ENCODE peak calls at places on chromosomes 2 and 18, in ten cellular contexts. G is thyroid gland; C is stomach; F is spleen; D is CD8-positive, alpha-beta T cell; W is GM23338; Y is psoas muscle; S is adrenal gland; N is H9; U is colonic mucosa. R is an unnamed sample.

GRCh38 chr18:67650661-67651060 is 134.1 kb upstream of the DSEL start:
- DNase-seq in G (no peak), C (no peak), F (no peak), D (no peak), W (no peak), Y (no peak), S (no peak), N (no peak), U (no peak), R (no peak)

GRCh38 chr18:48017625-48018024 is 87.2 kb upstream of the SMAD2 start:
- DNase-seq in G (no peak), C (peak), F (no peak), D (no peak), W (no peak), Y (no peak), S (peak), N (no peak), U (no peak), R (no peak)

GRCh38 chr18:76232813-76233212 is 262.2 kb downstream of the ZNF516 start:
- DNase-seq in G (no peak), C (no peak), F (no peak), D (no peak), W (no peak), Y (no peak), S (no peak), N (no peak), U (no peak), R (no peak)

GRCh38 chr2:121360566-121361300 is 75.7 kb upstream of the TFCP2L1 start:
- DNase-seq in G (peak), C (peak), F (no peak), D (no peak), W (no peak), Y (peak), S (peak), N (no peak), U (peak), R (peak)

GRCh38 chr2:144801766-144802165 is 281.8 kb upstream of the ZEB2 start:
- DNase-seq in G (no peak), C (no peak), F (no peak), D (no peak), W (peak), Y (no peak), S (no peak), N (no peak), U (no peak), R (no peak)

GRCh38 chr18:4858378-4859127 is 338.5 kb downstream of the AKAIN1 start:
- DNase-seq in G (no peak), C (no peak), F (no peak), D (no peak), W (no peak), Y (no peak), S (no peak), N (no peak), U (no peak), R (no peak)

GRCh38 chr2:185219981-185220380 is 518.6 kb upstream of the FSIP2 start:
- DNase-seq in G (no peak), C (no peak), F (no peak), D (no peak), W (no peak), Y (no peak), S (no peak), N (no peak), U (no peak), R (no peak)

GRCh38 chr18:58268849-58269248 is 224.8 kb downstream of the NEDD4L start:
- DNase-seq in G (peak), C (no peak), F (no peak), D (no peak), W (no peak), Y (no peak), S (peak), N (no peak), U (no peak), R (no peak)

GRCh38 chr2:196640031-196640548 is 575 bp downstream of the CCDC150 start:
- DNase-seq in G (no peak), C (no peak), F (no peak), D (no peak), W (peak), Y (no peak), S (no peak), N (no peak), U (no peak), R (no peak)

GRCh38 chr2:203105996-203106395 is 91.3 kb downstream of the NBEAL1 start:
- DNase-seq in G (no peak), C (no peak), F (no peak), D (no peak), W (no peak), Y (no peak), S (no peak), N (no peak), U (no peak), R (no peak)

GRCh38 chr2:60844105-60844504 is 37.3 kb upstream of the REL start:
- DNase-seq in G (no peak), C (no peak), F (no peak), D (no peak), W (no peak), Y (no peak), S (no peak), N (no peak), U (no peak), R (no peak)

GRCh38 chr18:68397241-68398035 is 317.5 kb downstream of the TMX3 start:
- DNase-seq in G (no peak), C (no peak), F (no peak), D (no peak), W (no peak), Y (no peak), S (no peak), N (no peak), U (no peak), R (no peak)

GRCh38 chr2:74515271-74516069 is 1.2 kb downstream of the TLX2 start:
- DNase-seq in G (peak), C (no peak), F (peak), D (no peak), W (peak), Y (no peak), S (no peak), N (peak), U (no peak), R (no peak)

GRCh38 chr2:109029444-109030193 is 40.6 kb upstream of the EDAR start:
- DNase-seq in G (no peak), C (no peak), F (no peak), D (no peak), W (no peak), Y (no peak), S (no peak), N (no peak), U (no peak), R (no peak)

GRCh38 chr18:56995579-56996194 is 151.2 kb upstream of the BOD1L2 start:
- DNase-seq in G (no peak), C (no peak), F (no peak), D (no peak), W (peak), Y (no peak), S (no peak), N (no peak), U (no peak), R (no peak)

GRCh38 chr2:160324161-160324768 is 124.2 kb upstream of the ITGB6 start:
- DNase-seq in G (peak), C (peak), F (peak), D (peak), W (peak), Y (peak), S (peak), N (no peak), U (peak), R (peak)

GRCh38 chr2:63218800-63219511 is 168.3 kb downstream of the OTX1 start:
- DNase-seq in G (no peak), C (no peak), F (no peak), D (no peak), W (no peak), Y (no peak), S (no peak), N (no peak), U (no peak), R (no peak)

GRCh38 chr2:156687715-156688114 is 251.5 kb downstream of the GPD2 start:
- DNase-seq in G (no peak), C (no peak), F (no peak), D (no peak), W (no peak), Y (peak), S (no peak), N (no peak), U (no peak), R (no peak)

GRCh38 chr2:11540148-11540995 is 6.5 kb downstream of the GREB1 start:
- DNase-seq in G (peak), C (no peak), F (no peak), D (no peak), W (peak), Y (no peak), S (no peak), N (no peak), U (no peak), R (no peak)

GRCh38 chr2:173762864-173763263 is 202.3 kb downstream of the SP3 start:
- DNase-seq in G (no peak), C (no peak), F (no peak), D (no peak), W (no peak), Y (no peak), S (no peak), N (no peak), U (no peak), R (no peak)

GRCh38 chr2:159904565-159905281 is 106.7 kb upstream of the CD302 start:
- DNase-seq in G (peak), C (peak), F (peak), D (peak), W (peak), Y (peak), S (peak), N (peak), U (peak), R (peak)

GRCh38 chr2:46683541-46683940 is 204.2 kb downstream of the TMEM247 start:
- DNase-seq in G (no peak), C (no peak), F (no peak), D (no peak), W (no peak), Y (no peak), S (no peak), N (no peak), U (no peak), R (no peak)

GRCh38 chr2:85314884-85315242 is 12.9 kb downstream of the TGOLN2 start:
- DNase-seq in G (no peak), C (peak), F (no peak), D (no peak), W (no peak), Y (no peak), S (no peak), N (no peak), U (no peak), R (no peak)

GRCh38 chr18:68861365-68861764 is 63.5 kb downstream of the CCDC102B start:
- DNase-seq in G (no peak), C (no peak), F (no peak), D (no peak), W (no peak), Y (no peak), S (no peak), N (no peak), U (no peak), R (no peak)

GRCh38 chr2:241188386-241189092 is at the start of gene ANO7:
- DNase-seq in G (no peak), C (peak), F (no peak), D (no peak), W (no peak), Y (no peak), S (no peak), N (no peak), U (peak), R (peak)

GRCh38 chr2:203579131-203579643 is 44.1 kb upstream of the RAPH1 start:
- DNase-seq in G (peak), C (peak), F (no peak), D (no peak), W (peak), Y (no peak), S (no peak), N (peak), U (peak), R (peak)

GRCh38 chr2:186575302-186575701 is 14.6 kb upstream of the ITGAV start:
- DNase-seq in G (peak), C (no peak), F (no peak), D (no peak), W (peak), Y (no peak), S (peak), N (no peak), U (peak), R (no peak)

GRCh38 chr2:110978148-110978547 is 142.6 kb upstream of the BCL2L11 start:
- DNase-seq in G (no peak), C (no peak), F (no peak), D (no peak), W (no peak), Y (no peak), S (no peak), N (no peak), U (no peak), R (no peak)

GRCh38 chr2:138205281-138205680 is 241.0 kb downstream of the HNMT start:
- DNase-seq in G (no peak), C (no peak), F (no peak), D (no peak), W (no peak), Y (no peak), S (no peak), N (no peak), U (no peak), R (no peak)

GRCh38 chr18:23306842-23307241 is 146.2 kb upstream of the RIOK3 start:
- DNase-seq in G (no peak), C (no peak), F (no peak), D (peak), W (no peak), Y (no peak), S (no peak), N (no peak), U (no peak), R (no peak)

GRCh38 chr2:226882606-226883005 is 46.8 kb downstream of the RHBDD1 start:
- DNase-seq in G (no peak), C (no peak), F (no peak), D (no peak), W (no peak), Y (no peak), S (no peak), N (no peak), U (no peak), R (no peak)

GRCh38 chr2:8938384-8938783 is 65.1 kb downstream of the MBOAT2 start:
- DNase-seq in G (no peak), C (no peak), F (no peak), D (no peak), W (no peak), Y (no peak), S (no peak), N (no peak), U (no peak), R (no peak)

GRCh38 chr2:217597140-217597539 is 405.7 kb downstream of the TNS1 start:
- DNase-seq in G (no peak), C (no peak), F (no peak), D (no peak), W (no peak), Y (no peak), S (no peak), N (no peak), U (no peak), R (no peak)

GRCh38 chr18:24488824-24489493 is 28.5 kb downstream of the HRH4 start:
- DNase-seq in G (no peak), C (no peak), F (no peak), D (no peak), W (peak), Y (no peak), S (no peak), N (no peak), U (no peak), R (no peak)

GRCh38 chr2:211181626-211182025 is 625.2 kb downstream of the CPS1 start:
- DNase-seq in G (peak), C (no peak), F (no peak), D (no peak), W (no peak), Y (no peak), S (no peak), N (no peak), U (no peak), R (no peak)

GRCh38 chr18:36711014-36711725 is 117.6 kb downstream of the TPGS2 start:
- DNase-seq in G (no peak), C (no peak), F (no peak), D (no peak), W (no peak), Y (no peak), S (no peak), N (no peak), U (no peak), R (no peak)

GRCh38 chr2:41926614-41927580 is 120.9 kb upstream of the PKDCC start:
- DNase-seq in G (no peak), C (no peak), F (no peak), D (no peak), W (no peak), Y (peak), S (peak), N (no peak), U (no peak), R (no peak)
- H3K27ac ChIP-seq in G (peak), C (peak), F (no peak), D (no peak), W (no peak), Y (peak), S (peak), N (no peak), U (peak), R (no peak)

DNA sequence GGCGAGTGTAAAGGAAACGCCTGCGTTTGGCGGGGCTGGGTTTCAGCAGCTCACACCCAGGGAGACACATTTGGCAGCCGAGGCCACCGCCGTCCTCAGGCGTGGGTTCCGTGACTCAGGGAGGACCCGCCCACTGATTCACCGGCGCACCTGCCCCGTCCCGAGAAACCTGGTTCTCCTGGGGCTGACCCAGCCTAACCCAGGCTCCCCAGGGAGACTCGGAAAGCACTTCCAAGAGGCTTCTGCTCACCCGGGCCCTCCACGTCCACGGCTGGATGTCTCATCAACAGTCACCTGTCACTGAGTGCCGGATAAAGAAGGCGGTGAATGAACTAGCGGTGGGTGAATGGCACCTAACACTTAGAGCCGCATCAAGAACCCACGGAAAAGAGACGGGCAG is 126.4 kb upstream of the CTDP1 start:
- DNase-seq in G (no peak), C (no peak), F (no peak), D (no peak), W (no peak), Y (peak), S (no peak), N (no peak), U (no peak), R (no peak)
- H3K27ac ChIP-seq in G (no peak), C (no peak), F (no peak), D (no peak), W (no peak), Y (no peak), S (no peak), N (no peak), U (no peak), R (no peak)

GRCh38 chr2:101520246-101520645 is 45.3 kb upstream of the RFX8 start:
- DNase-seq in G (no peak), C (no peak), F (no peak), D (no peak), W (no peak), Y (no peak), S (no peak), N (no peak), U (no peak), R (no peak)
- H3K27ac ChIP-seq in G (no peak), C (no peak), F (no peak), D (no peak), W (no peak), Y (no peak), S (no peak), N (no peak), U (no peak), R (no peak)

GRCh38 chr2:118668431-118669424 is 178.7 kb downstream of the EN1 start:
- DNase-seq in G (peak), C (no peak), F (no peak), D (no peak), W (no peak), Y (no peak), S (no peak), N (no peak), U (no peak), R (no peak)
- H3K27ac ChIP-seq in G (peak), C (peak), F (no peak), D (no peak), W (no peak), Y (no peak), S (no peak), N (no peak), U (no peak), R (no peak)

DNA sequence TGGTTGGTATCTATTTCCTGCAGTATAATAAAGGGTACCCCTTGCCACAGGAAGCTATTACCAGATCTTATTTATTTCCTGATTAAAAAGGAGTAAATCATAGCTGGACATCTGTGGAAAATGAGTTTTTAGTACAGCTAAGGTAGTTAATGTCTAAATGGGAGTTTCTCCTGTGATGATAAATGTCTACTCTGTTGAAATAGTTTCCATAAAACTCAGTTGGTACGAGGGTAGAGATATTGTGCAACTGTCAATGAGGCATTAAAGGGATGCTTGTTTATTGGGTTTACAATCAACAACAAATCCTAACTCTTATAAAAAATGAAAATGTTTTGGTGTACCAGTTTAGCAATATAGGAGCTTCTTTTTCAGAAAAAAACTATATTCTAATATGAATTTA is 58.8 kb downstream of the FASTKD2 start:
- DNase-seq in G (no peak), C (no peak), F (no peak), D (no peak), W (no peak), Y (no peak), S (no peak), N (no peak), U (no peak), R (no peak)
- H3K27ac ChIP-seq in G (no peak), C (no peak), F (no peak), D (no peak), W (no peak), Y (no peak), S (no peak), N (no peak), U (no peak), R (no peak)

R was measured in prostate gland.